ENCODE peak calls at places on chromosomes 2 and 18, in four cellular contexts. X is CD8-positive, alpha-beta T cell; F is cardiac muscle cell; W is neural progenitor cell. Q is an unnamed sample.

GRCh38 chr2:61176755-61177726 is 15.1 kb downstream of the C2orf74 start:
- DNase-seq in X (peak; percentile 92), F (peak; percentile 97), W (peak; percentile 97), Q (peak; percentile 92)

GRCh38 chr2:182649316-182649715 is 66.7 kb upstream of the DNAJC10 start:
- DNase-seq in X (no peak), F (peak; percentile 75), W (peak; percentile 71), Q (no peak)

GRCh38 chr18:11320981-11321380 is 171.6 kb upstream of the PIEZO2 start:
- DNase-seq in X (no peak), F (peak; percentile 55), W (no peak), Q (no peak)

GRCh38 chr2:236782938-236783337 is 213.3 kb downstream of the ACKR3 start:
- DNase-seq in X (no peak), F (peak; percentile 91), W (no peak), Q (no peak)

GRCh38 chr2:109710505-109711229 is 83.4 kb upstream of the RGPD5 start:
- DNase-seq in X (no peak), F (no peak), W (no peak), Q (no peak)

GRCh38 chr2:136765736-136766323 is 485 bp downstream of the THSD7B start:
- DNase-seq in X (no peak), F (no peak), W (peak; percentile 47), Q (no peak)

GRCh38 chr2:239150125-239151011 is 250.5 kb downstream of the HDAC4 start:
- DNase-seq in X (no peak), F (no peak), W (no peak), Q (peak; percentile 21)

GRCh38 chr2:40516604-40517003 is 64.7 kb upstream of the SLC8A1 start:
- DNase-seq in X (no peak), F (no peak), W (no peak), Q (no peak)

GRCh38 chr2:6773007-6773693 is 92.6 kb downstream of the CMPK2 start:
- DNase-seq in X (peak; percentile 60), F (peak; percentile 27), W (peak; percentile 85), Q (peak; percentile 59)

GRCh38 chr2:204611017-204611631 is 65.8 kb downstream of the PARD3B start:
- DNase-seq in X (no peak), F (no peak), W (no peak), Q (no peak)

GRCh38 chr18:73880387-73880786 is 267.2 kb downstream of the FBXO15 start:
- DNase-seq in X (no peak), F (peak; percentile 21), W (no peak), Q (no peak)

GRCh38 chr2:163601377-163601776 is 134.4 kb downstream of the FIGN start:
- DNase-seq in X (no peak), F (no peak), W (peak; percentile 55), Q (no peak)

GRCh38 chr18:22340340-22340739 is 77.4 kb downstream of the CTAGE1 start:
- DNase-seq in X (no peak), F (no peak), W (no peak), Q (no peak)
- H3K27ac ChIP-seq in X (no peak overlapping the region), F (peak overlapping the region; percentile 19), W (no peak overlapping the region), Q (no peak overlapping the region)

DNA sequence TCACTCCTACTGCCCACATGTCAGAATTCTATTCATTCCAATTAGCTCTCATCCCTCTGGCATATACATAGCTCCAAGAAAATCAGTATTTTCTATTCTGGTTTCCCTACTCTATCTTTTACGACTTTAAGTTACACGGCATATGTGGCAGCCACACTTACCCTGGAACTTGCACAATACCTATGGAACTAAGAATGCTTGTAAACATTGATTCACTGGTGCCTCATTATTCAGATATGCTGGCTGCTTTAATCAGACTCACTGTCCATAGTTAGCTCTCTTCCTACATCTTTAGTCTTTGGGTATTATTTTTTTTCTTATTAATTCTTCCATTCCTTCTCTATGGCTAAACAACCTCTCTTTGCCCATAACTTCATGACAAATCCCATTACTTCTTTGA is 1519.9 kb upstream of the ACVR2A start:
- DNase-seq in X (no peak), F (no peak), W (no peak), Q (no peak)
- H3K9me3 ChIP-seq in X (no peaks in the 10 kb centered on the region), F (no peaks in the 10 kb centered on the region), W (no peaks in the 10 kb centered on the region), Q (no peaks in the 10 kb centered on the region)

DNA sequence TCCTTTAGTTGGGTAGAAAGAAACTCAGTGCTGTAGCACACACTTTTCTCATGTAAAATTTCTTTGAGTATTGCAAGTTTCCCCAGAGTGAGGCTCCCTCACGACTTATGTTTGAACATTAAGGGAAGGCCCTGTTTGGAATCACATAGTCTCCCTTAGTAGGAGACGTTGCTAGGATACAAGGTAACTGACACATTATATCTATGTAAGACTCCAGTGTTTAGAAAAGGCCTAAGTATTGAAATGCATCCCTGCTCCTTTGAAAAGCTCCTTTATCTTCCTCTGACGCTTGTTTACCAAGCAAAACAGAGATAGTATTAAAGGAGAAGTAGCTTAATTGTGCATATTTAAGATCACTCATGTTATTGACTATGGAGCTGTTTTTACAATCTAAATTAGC is 248.2 kb downstream of the PHLPP1 start:
- DNase-seq in X (no peak), F (no peak), W (no peak), Q (no peak)
- H3K27ac ChIP-seq in X (no peak overlapping the region), F (no peak overlapping the region), W (no peak overlapping the region), Q (no peak overlapping the region)

GRCh38 chr2:2719781-2720180 is 388.7 kb upstream of the MYT1L start:
- DNase-seq in X (no peak), F (no peak), W (no peak), Q (no peak)
- H3K9me3 ChIP-seq in X (no peaks in the 10 kb centered on the region), F (no peaks in the 10 kb centered on the region), W (no peaks in the 10 kb centered on the region), Q (no peaks in the 10 kb centered on the region)

GRCh38 chr18:63879684-63880083 is 7.8 kb upstream of the SERPINB2 start:
- DNase-seq in X (no peak), F (peak; percentile 29), W (no peak), Q (no peak)

GRCh38 chr18:63878982-63879381 is 8.5 kb upstream of the SERPINB2 start:
- DNase-seq in X (no peak), F (peak; percentile 17), W (no peak), Q (no peak)

GRCh38 chr18:63883617-63884016 is 3.9 kb upstream of the SERPINB2 start:
- DNase-seq in X (no peak), F (peak; percentile 29), W (no peak), Q (no peak)

GRCh38 chr18:63881851-63882250 is 5.7 kb upstream of the SERPINB2 start:
- DNase-seq in X (no peak), F (peak; percentile 56), W (no peak), Q (no peak)

DNA sequence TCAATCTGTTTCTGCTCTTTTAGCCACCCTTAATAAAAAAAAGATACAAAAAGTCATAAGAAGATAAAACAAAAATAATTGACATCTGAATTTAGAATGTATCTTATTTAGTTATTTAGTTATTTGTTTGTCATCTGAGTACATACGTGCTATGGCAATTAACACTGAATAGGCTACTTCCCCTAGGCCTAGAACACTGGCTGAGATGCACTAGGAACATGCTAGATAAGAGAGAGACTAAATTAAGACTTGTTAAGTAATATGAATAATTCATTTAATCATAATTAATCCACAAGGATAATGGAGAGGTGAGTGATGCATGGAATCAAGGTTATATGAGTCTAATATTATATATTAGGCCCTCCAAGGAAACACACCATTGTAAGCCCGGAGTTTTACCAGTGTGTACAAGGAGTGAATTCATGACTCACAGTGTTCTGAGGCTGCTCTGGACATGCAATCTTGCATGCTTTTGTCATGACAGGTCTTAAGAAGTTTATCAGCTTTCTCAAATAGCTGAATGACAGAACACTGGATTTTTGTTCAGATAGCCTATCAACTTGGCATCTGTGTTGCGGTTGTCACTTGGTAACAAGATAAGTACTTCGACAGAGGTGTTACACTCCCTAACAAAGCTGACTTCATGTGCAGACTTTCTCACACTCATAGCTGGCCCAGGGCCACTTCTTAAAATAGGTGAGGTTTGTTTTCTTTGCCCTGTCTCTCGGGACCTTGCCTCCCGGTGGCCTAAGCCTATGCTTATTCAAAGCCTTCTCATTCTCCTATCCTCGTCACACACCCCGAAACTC is 5.0 kb upstream of the SERPINB2 start:
- DNase-seq in X (no peak), F (peak; percentile 89), W (no peak), Q (no peak)
- H3K27ac ChIP-seq in X (no peak overlapping the region), F (peak overlapping the region; percentile 79), W (no peak overlapping the region), Q (no peak overlapping the region)

GRCh38 chr18:56112013-56112749 is 524.2 kb upstream of the TCF4 start:
- DNase-seq in X (no peak), F (peak; percentile 30), W (no peak), Q (no peak)
- H3K9me3 ChIP-seq in X (no peaks in the 10 kb centered on the region), F (no peaks in the 10 kb centered on the region), W (no peaks in the 10 kb centered on the region), Q (peaks cover 1% of the 10 kb centered on the region)

GRCh38 chr2:173651891-173652290 is 297.2 kb downstream of the CDCA7 start:
- DNase-seq in X (no peak), F (no peak), W (no peak), Q (no peak)
- H3K27ac ChIP-seq in X (no peak overlapping the region), F (no peak overlapping the region), W (no peak overlapping the region), Q (no peak overlapping the region)

GRCh38 chr18:78768655-78769501 is 210.7 kb upstream of the SALL3 start:
- DNase-seq in X (no peak), F (no peak), W (no peak), Q (no peak)
- H3K9me3 ChIP-seq in X (no peaks in the 10 kb centered on the region), F (no peaks in the 10 kb centered on the region), W (no peaks in the 10 kb centered on the region), Q (no peaks in the 10 kb centered on the region)

Q was measured in CD4-positive, alpha-beta T cell.